ENCODE peak calls at places on chromosomes 7 and 10, in nine cellular contexts. J is mesenchymal stem cell, N is stomach, L is lower lobe of right lung, C is right atrium auricular region, A is left ventricle myocardium inferior, Y is transverse colon, H is testis, O is thyroid gland. X is an unnamed sample.

GRCh38 chr10:13671874-13672273 is 85.1 kb downstream of the PRPF18 start:
- DNase-seq in J (no peak), N (no peak), L (no peak), C (no peak), A (no peak), Y (no peak), H (no peak), O (no peak), X (no peak)

GRCh38 chr7:2488272-2488645 is 12.1 kb upstream of the GRIFIN start:
- DNase-seq in J (peak; percentile 23), N (no peak), L (no peak), C (peak; percentile 80), A (peak; percentile 55), Y (no peak), H (no peak), O (no peak), X (no peak)

GRCh38 chr7:78510580-78511188 is 712.1 kb downstream of the PHTF2 start:
- DNase-seq in J (peak; percentile 46), N (peak; percentile 32), L (no peak), C (no peak), A (no peak), Y (peak; percentile 13), H (peak; percentile 49), O (peak; percentile 63), X (peak; percentile 36)

GRCh38 chr10:90856964-90857634 is 740 bp downstream of the HTR7 start:
- DNase-seq in J (peak; percentile 16), N (no peak), L (no peak), C (no peak), A (no peak), Y (no peak), H (peak; percentile 18), O (peak; percentile 5), X (no peak)

GRCh38 chr10:114077815-114078219 is 34.2 kb downstream of the ADRB1 start:
- DNase-seq in J (no peak), N (no peak), L (no peak), C (peak; percentile 58), A (no peak), Y (no peak), H (no peak), O (no peak), X (no peak)

GRCh38 chr7:95324396-95324795 is at the start of gene PON1:
- DNase-seq in J (no peak), N (no peak), L (no peak), C (no peak), A (no peak), Y (no peak), H (no peak), O (peak; percentile 2), X (no peak)

GRCh38 chr7:123757095-123757494 is 8.3 kb upstream of the WASL start:
- DNase-seq in J (no peak), N (no peak), L (no peak), C (no peak), A (no peak), Y (no peak), H (no peak), O (no peak), X (no peak)

GRCh38 chr10:87605656-87606308 is 53.9 kb upstream of the PAPSS2 start:
- DNase-seq in J (peak; percentile 22), N (no peak), L (no peak), C (no peak), A (no peak), Y (no peak), H (no peak), O (peak; percentile 79), X (no peak)

GRCh38 chr7:134154581-134155130 is 27.5 kb downstream of the LRGUK start:
- DNase-seq in J (no peak), N (no peak), L (no peak), C (no peak), A (no peak), Y (no peak), H (no peak), O (no peak), X (no peak)

GRCh38 chr10:61882621-61883375 is 18.7 kb upstream of the ARID5B start:
- DNase-seq in J (no peak), N (no peak), L (no peak), C (no peak), A (no peak), Y (no peak), H (no peak), O (no peak), X (no peak)

GRCh38 chr10:17059197-17059688 is 70.4 kb downstream of the CUBN start:
- DNase-seq in J (peak; percentile 66), N (no peak), L (no peak), C (no peak), A (no peak), Y (no peak), H (no peak), O (no peak), X (no peak)

GRCh38 chr10:43458227-43458626 is 21.3 kb downstream of the ZNF487 start:
- DNase-seq in J (no peak), N (no peak), L (no peak), C (no peak), A (no peak), Y (no peak), H (no peak), O (no peak), X (no peak)

DNA sequence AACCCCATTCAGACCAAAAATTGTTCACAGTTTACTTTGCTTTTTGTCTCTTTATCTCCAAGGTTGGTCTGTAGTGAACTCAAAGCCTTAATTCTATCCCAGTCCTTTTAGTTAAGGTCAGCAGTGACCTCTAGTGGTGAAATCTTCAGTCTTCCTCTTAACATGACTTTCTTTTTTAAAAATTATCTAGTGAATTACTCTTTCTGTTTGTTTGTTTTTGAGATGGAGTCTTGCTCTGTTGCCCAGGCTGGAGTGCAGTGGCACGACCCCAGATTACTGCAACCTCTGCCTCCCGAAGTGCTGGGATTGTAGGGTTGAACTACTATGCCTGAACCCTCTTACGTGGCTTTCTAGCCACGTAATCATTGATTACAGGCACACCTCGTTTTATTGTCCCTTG is 25.0 kb downstream of the ZNF487 start:
- DNase-seq in J (peak; percentile 84), N (no peak), L (no peak), C (no peak), A (no peak), Y (no peak), H (peak; percentile 37), O (no peak), X (peak; percentile 43)
- H3K4me3 ChIP-seq in J (no peak overlapping the region), N (no peak overlapping the region), L (no peak overlapping the region), C (no peak overlapping the region), A (no peak overlapping the region), Y (peak overlapping the region; percentile 37), H (no peak overlapping the region), O (no peak overlapping the region), X (peak overlapping the region; percentile 4)

GRCh38 chr10:8056891-8057331 is 2.4 kb downstream of the GATA3 start:
- DNase-seq in J (peak; percentile 54), N (no peak), L (no peak), C (no peak), A (no peak), Y (no peak), H (no peak), O (no peak), X (no peak)
- H3K27me3 ChIP-seq in J (peaks cover 96% of the 10 kb centered on the region), N (peaks cover 99% of the 10 kb centered on the region), L (peaks cover 77% of the 10 kb centered on the region), C (peaks cover 38% of the 10 kb centered on the region), A (peaks cover 100% of the 10 kb centered on the region), Y (peaks cover 100% of the 10 kb centered on the region), H (no peaks in the 10 kb centered on the region), O (peaks cover 10% of the 10 kb centered on the region), X (no peaks in the 10 kb centered on the region)

GRCh38 chr7:129569811-129570215 is 41.7 kb upstream of the NRF1 start:
- DNase-seq in J (peak; percentile 73), N (peak; percentile 30), L (no peak), C (no peak), A (no peak), Y (peak; percentile 55), H (no peak), O (no peak), X (no peak)

GRCh38 chr7:129567377-129567776 is 44.1 kb upstream of the NRF1 start:
- DNase-seq in J (no peak), N (no peak), L (no peak), C (no peak), A (no peak), Y (no peak), H (no peak), O (no peak), X (no peak)

GRCh38 chr7:129571201-129571600 is 40.3 kb upstream of the NRF1 start:
- DNase-seq in J (no peak), N (no peak), L (no peak), C (no peak), A (no peak), Y (no peak), H (no peak), O (no peak), X (no peak)

GRCh38 chr7:129568240-129568639 is 43.3 kb upstream of the NRF1 start:
- DNase-seq in J (no peak), N (no peak), L (no peak), C (no peak), A (no peak), Y (no peak), H (no peak), O (no peak), X (no peak)

DNA sequence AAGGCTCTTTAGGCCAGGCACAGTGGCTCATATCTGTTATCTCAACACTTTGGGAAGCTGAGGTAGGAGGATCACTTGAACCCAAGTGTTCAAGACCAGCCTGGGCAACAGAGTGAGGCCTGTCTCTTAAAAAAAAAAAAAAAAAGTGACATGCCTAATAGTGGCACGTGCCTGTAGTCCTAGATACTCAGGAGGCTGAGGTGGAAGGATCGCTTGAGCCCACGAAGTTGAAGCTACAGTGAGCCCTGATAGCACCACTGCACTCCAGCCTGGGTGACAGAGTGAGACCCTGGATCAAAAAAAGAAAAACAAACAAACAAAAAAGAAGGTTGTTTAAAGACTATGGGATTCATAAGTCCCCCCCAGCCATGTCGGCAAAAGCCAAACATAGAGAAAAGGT is 42.2 kb upstream of the NRF1 start:
- DNase-seq in J (no peak), N (no peak), L (no peak), C (no peak), A (no peak), Y (no peak), H (no peak), O (no peak), X (no peak)
- H3K4me3 ChIP-seq in J (no peak overlapping the region), N (no peak overlapping the region), L (no peak overlapping the region), C (no peak overlapping the region), A (no peak overlapping the region), Y (no peak overlapping the region), H (no peak overlapping the region), O (no peak overlapping the region), X (no peak overlapping the region)

DNA sequence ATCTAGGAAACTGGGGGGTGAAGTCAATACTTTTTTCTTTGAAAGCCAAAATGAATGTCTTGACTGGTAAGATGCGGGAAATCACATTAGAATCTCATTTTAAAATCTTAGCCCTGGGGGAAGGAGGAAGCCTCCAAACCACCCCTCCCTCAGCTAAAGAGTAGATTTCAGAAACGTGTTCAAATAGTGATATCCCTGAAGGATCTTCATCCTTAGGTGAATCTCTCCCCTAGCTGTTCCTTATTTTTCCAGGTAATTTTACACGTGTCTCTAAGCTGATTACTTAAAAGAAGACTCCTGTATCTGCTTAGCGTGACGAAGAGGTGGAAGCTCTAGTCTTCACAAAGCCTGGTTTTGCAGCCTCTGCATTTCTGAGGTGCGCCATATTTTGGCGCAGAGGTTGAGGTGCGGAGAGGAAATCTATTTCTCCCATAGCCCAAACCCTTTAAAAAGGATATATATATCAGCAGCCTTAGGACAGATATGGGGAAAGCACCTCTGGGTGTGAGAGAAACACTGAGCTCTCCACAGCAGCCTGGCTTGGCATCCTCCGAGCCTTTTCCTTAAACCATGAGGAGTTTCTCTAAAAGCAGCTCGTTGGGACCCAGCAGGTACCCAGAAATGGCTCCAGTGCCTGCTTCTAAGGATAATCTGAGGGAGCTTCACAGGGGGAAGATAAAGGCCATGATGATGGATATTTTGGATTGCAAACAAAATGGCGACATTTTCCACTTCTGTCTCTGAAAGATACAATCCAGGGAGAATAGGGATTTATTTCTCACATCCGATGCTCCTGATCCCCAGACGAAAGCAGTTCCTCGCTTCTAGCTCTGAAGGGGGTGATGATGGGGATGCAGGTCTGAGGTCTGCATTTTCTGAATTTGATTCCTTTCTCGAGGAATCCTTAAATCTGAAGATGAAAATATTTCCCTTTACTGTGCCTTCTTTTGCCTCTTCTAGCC is 3.0 kb upstream of the HOXA2 start:
- DNase-seq in J (no peak), N (no peak), L (no peak), C (no peak), A (no peak), Y (no peak), H (no peak), O (no peak), X (no peak)
- H3K27me3 ChIP-seq in J (no peaks in the 10 kb centered on the region), N (peaks cover 98% of the 10 kb centered on the region), L (peaks cover 62% of the 10 kb centered on the region), C (peaks cover 52% of the 10 kb centered on the region), A (peaks cover 100% of the 10 kb centered on the region), Y (no peaks in the 10 kb centered on the region), H (no peaks in the 10 kb centered on the region), O (peaks cover 43% of the 10 kb centered on the region), X (peaks cover 100% of the 10 kb centered on the region)

X was measured in BE2C.